ENCODE peak calls at places on chromosomes 4 and X, in eight cellular contexts. X, N, A, K, W, Q, U and D are unnamed samples.

GRCh38 chrX:44343412-44343942 is at the start of gene EFHC2:
- DNase-seq in K (peak; percentile 46), A (peak; percentile 28), Q (no peak), X (peak; percentile 6), N (peak; percentile 28), U (peak; percentile 58), W (peak; percentile 6), D (no peak)

GRCh38 chrX:138723301-138723700 is 11.8 kb upstream of the FGF13 start:
- DNase-seq in N (no peak), Q (no peak), U (no peak), K (no peak), X (no peak), A (no peak), W (no peak), D (no peak)

GRCh38 chr4:165332502-165332901 is 5.0 kb downstream of the MSMO1 start:
- DNase-seq in X (no peak), U (no peak), W (no peak), A (no peak), N (no peak), Q (no peak), K (no peak), D (no peak)

GRCh38 chr4:153115322-153116100 is 88.7 kb upstream of the TRIM2 start:
- DNase-seq in N (peak; percentile 52), Q (no peak), W (no peak), K (peak; percentile 52), A (peak; percentile 37), U (peak; percentile 52), X (peak; percentile 76), D (peak; percentile 68)

GRCh38 chr4:122652379-122652778 is 31.5 kb upstream of the IL21 start:
- DNase-seq in X (peak; percentile 74), K (peak; percentile 18), W (peak; percentile 3), N (no peak), U (no peak), Q (no peak), A (peak; percentile 13), D (peak; percentile 85)

GRCh38 chr4:182749768-182750167 is 167.4 kb downstream of the DCTD start:
- DNase-seq in A (no peak), X (no peak), W (no peak), Q (no peak), N (no peak), U (no peak), K (no peak), D (no peak)

GRCh38 chr4:189237340-189237739 is 703.3 kb upstream of the FRG1 start:
- DNase-seq in A (no peak), N (no peak), X (no peak), K (no peak), W (no peak), Q (no peak), U (no peak), D (no peak)

GRCh38 chr4:86960557-86960959 is 25.7 kb downstream of the AFF1 start:
- DNase-seq in K (no peak), U (no peak), Q (no peak), X (peak; percentile 48), W (no peak), N (no peak), A (no peak), D (peak; percentile 59)

GRCh38 chr4:180060159-180060889 is 2182.9 kb upstream of the TENM3 start:
- DNase-seq in Q (no peak), A (no peak), X (no peak), W (no peak), K (no peak), N (no peak), U (no peak), D (no peak)

GRCh38 chrX:45795546-45795945 is 594.9 kb upstream of the DIPK2B start:
- DNase-seq in W (no peak), K (no peak), A (no peak), X (no peak), N (no peak), U (no peak), Q (no peak), D (no peak)

GRCh38 chr4:150818661-150819060 is 196.4 kb downstream of the LRBA start:
- DNase-seq in N (no peak), K (no peak), X (no peak), U (no peak), W (no peak), Q (no peak), A (no peak), D (no peak)

GRCh38 chr4:82394896-82395295 is 21.1 kb upstream of the HNRNPD start:
- DNase-seq in A (no peak), W (no peak), Q (no peak), N (no peak), X (no peak), K (no peak), U (no peak), D (no peak)

GRCh38 chr4:78770091-78770642 is 6.0 kb upstream of the BMP2K start:
- DNase-seq in Q (no peak), K (no peak), X (no peak), A (no peak), N (no peak), U (no peak), W (no peak), D (no peak)

GRCh38 chrX:129318375-129318774 is 204.9 kb downstream of the SMARCA1 start:
- DNase-seq in N (no peak), Q (no peak), X (peak; percentile 35), K (no peak), A (no peak), W (peak; percentile 3), U (no peak), D (peak; percentile 65)

GRCh38 chr4:182197611-182198010 is 45.6 kb upstream of the TENM3 start:
- DNase-seq in Q (no peak), N (no peak), X (no peak), K (no peak), W (no peak), U (no peak), A (no peak), D (no peak)

GRCh38 chr4:158578476-158578875 is 56.8 kb downstream of the RXFP1 start:
- DNase-seq in X (peak; percentile 38), N (no peak), Q (no peak), W (no peak), U (no peak), K (no peak), A (no peak), D (peak; percentile 61)

GRCh38 chr4:13495753-13496152 is 11.6 kb upstream of the RAB28 start:
- DNase-seq in U (no peak), X (no peak), A (no peak), K (no peak), Q (no peak), N (no peak), W (no peak), D (no peak)

GRCh38 chr4:118345813-118346212 is 7.0 kb downstream of the PRSS12 start:
- DNase-seq in N (no peak), Q (no peak), A (no peak), U (no peak), W (no peak), K (no peak), X (no peak), D (no peak)

GRCh38 chr4:100095729-100096595 is 94.3 kb downstream of the DDIT4L start:
- DNase-seq in Q (no peak), A (peak; percentile 33), X (peak; percentile 67), K (peak; percentile 40), U (peak; percentile 17), N (peak; percentile 6), W (peak; percentile 27), D (peak; percentile 77)

GRCh38 chrX:22135171-22135711 is 103.1 kb downstream of the PHEX start:
- DNase-seq in Q (no peak), A (no peak), K (no peak), N (no peak), X (no peak), U (no peak), W (peak; percentile 8), D (no peak)